ENCODE peak calls at places on chromosomes 6 and 20, in five cellular contexts. O is endodermal cell, F is esophagus squamous epithelium, I is heart left ventricle, V is thoracic aorta. G is an unnamed sample. For H3K27me3, the result is how much of the 10 kb centered on the place peaks cover.

GRCh38 chr6:34240329-34241248 is 3.9 kb downstream of the HMGA1 start:
- DNase-seq in O (no peak), F (no peak), I (no peak), V (no peak), G (no peak)

GRCh38 chr20:8943638-8944037 is 125.2 kb upstream of the PLCB4 start:
- DNase-seq in O (no peak), F (no peak), I (no peak), V (no peak), G (no peak)

GRCh38 chr6:362231-362923 is 29.2 kb upstream of the IRF4 start:
- DNase-seq in O (no peak), F (no peak), I (no peak), V (no peak), G (no peak)

GRCh38 chr6:4313044-4313686 is 177.8 kb upstream of the ECI2 start:
- DNase-seq in O (peak), F (no peak), I (peak), V (peak), G (no peak)

GRCh38 chr6:131657630-131658111 is 20.6 kb downstream of the ENPP3 start:
- DNase-seq in O (no peak), F (no peak), I (no peak), V (no peak), G (no peak)

GRCh38 chr6:147909645-147910044 is 401.2 kb downstream of the SAMD5 start:
- DNase-seq in O (no peak), F (no peak), I (no peak), V (no peak), G (no peak)

GRCh38 chr20:40251284-40251932 is 437.6 kb downstream of the MAFB start:
- DNase-seq in O (peak), F (no peak), I (no peak), V (no peak), G (peak)

GRCh38 chr20:52484438-52484837 is 292.9 kb upstream of the ZFP64 start:
- DNase-seq in O (no peak), F (no peak), I (no peak), V (no peak), G (no peak)

GRCh38 chr6:23176883-23177282 is 607.5 kb downstream of the HDGFL1 start:
- DNase-seq in O (no peak), F (no peak), I (no peak), V (no peak), G (no peak)

GRCh38 chr20:58651823-58652605 is 931 bp downstream of the STX16 start:
- DNase-seq in O (peak), F (peak), I (peak), V (no peak), G (no peak)

GRCh38 chr20:25045343-25045712 is 12.6 kb downstream of the ACSS1 start:
- DNase-seq in O (no peak), F (no peak), I (no peak), V (no peak), G (no peak)

GRCh38 chr20:25047766-25048165 is 10.2 kb downstream of the ACSS1 start:
- DNase-seq in O (no peak), F (no peak), I (no peak), V (no peak), G (no peak)

GRCh38 chr20:25046736-25047666 is 10.9 kb downstream of the ACSS1 start:
- DNase-seq in O (peak), F (no peak), I (no peak), V (no peak), G (no peak)

GRCh38 chr20:25044660-25045342 is 13.1 kb downstream of the ACSS1 start:
- DNase-seq in O (no peak), F (no peak), I (no peak), V (no peak), G (no peak)

GRCh38 chr20:25046181-25046641 is 11.7 kb downstream of the ACSS1 start:
- DNase-seq in O (peak), F (no peak), I (peak), V (no peak), G (no peak)
- TF ChIP-seq CTCF in O (no peak), F (no peak), I (no peak), V (no peak), G (no peak)

GRCh38 chr6:5846889-5847288 is 159.8 kb downstream of the NRN1 start:
- DNase-seq in O (no peak), F (no peak), I (no peak), V (no peak), G (no peak)

GRCh38 chr6:5840742-5841141 is 166.0 kb downstream of the NRN1 start:
- DNase-seq in O (no peak), F (no peak), I (no peak), V (no peak), G (no peak)

GRCh38 chr6:5846335-5846734 is 160.4 kb downstream of the NRN1 start:
- DNase-seq in O (no peak), F (no peak), I (no peak), V (no peak), G (no peak)

GRCh38 chr6:5838656-5839396 is 167.9 kb downstream of the NRN1 start:
- DNase-seq in O (no peak), F (no peak), I (no peak), V (no peak), G (no peak)

DNA sequence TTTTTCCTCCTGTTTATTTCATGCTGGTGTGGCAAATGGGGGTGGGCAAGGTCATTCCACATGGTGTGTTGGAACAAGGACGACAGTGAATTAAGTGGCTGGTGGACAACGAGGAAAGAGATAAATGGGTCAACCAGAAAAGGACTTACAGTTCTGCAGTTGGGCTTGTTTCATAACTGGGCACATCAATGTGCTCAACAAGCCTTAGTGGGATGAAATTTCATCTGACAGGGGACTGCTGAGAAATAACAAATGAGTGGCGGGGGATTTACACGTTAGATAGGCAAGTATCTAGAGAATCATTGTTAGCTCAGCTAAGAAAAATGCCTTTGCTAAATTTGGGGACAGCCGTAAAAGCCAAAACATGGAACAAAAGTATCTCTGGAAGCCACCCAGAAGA is 163.6 kb downstream of the NRN1 start:
- DNase-seq in O (no peak), F (no peak), I (no peak), V (no peak), G (no peak)
- H3K27me3 ChIP-seq in O (under half), F (under half), I (under half), V (under half), G (under half)

GRCh38 chr6:39980839-39981580 is 46.7 kb upstream of the MOCS1 start:
- DNase-seq in O (peak), F (no peak), I (peak), V (no peak), G (peak)
- TF ChIP-seq CTCF in O (peak), F (peak), I (peak), V (peak), G (peak)

GRCh38 chr6:40520108-40520507 is 67.1 kb downstream of the LRFN2 start:
- DNase-seq in O (no peak), F (no peak), I (no peak), V (no peak), G (no peak)
- H3K27me3 ChIP-seq in O (under half), F (under half), I (under half), V (under half), G (under half)

GRCh38 chr6:111482959-111483735 is at the start of gene REV3L:
- DNase-seq in O (peak), F (peak), I (peak), V (peak), G (peak)
- TF ChIP-seq CTCF in O (no peak), F (no peak), I (no peak), V (no peak), G (no peak)

GRCh38 chr6:125037826-125038225 is 75.6 kb downstream of the RNF217 start:
- DNase-seq in O (no peak), F (no peak), I (no peak), V (no peak), G (no peak)
- H3K27me3 ChIP-seq in O (under half), F (under half), I (under half), V (under half), G (under half)

DNA sequence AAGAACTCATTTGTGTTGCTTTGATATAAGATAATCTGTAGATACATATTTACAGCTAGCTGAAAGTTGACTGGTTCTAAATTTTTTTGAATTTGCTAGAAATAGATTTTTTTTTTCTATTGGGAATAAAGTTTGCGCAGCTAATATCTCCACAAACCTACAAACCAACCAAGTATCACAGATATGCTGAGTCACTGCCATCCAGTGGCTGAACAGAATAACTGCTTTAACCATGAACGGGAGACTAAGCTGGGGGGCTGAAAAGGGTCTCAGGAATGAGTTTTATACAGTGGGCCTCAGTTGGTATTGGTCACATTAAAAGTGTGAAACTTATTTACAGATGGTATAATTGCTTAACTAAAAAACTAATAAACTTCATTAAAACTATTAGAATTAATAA is 326.7 kb upstream of the CNR1 start:
- DNase-seq in O (no peak), F (no peak), I (no peak), V (no peak), G (no peak)
- TF ChIP-seq CTCF in O (peak), F (no peak), I (peak), V (peak), G (peak)

DNA sequence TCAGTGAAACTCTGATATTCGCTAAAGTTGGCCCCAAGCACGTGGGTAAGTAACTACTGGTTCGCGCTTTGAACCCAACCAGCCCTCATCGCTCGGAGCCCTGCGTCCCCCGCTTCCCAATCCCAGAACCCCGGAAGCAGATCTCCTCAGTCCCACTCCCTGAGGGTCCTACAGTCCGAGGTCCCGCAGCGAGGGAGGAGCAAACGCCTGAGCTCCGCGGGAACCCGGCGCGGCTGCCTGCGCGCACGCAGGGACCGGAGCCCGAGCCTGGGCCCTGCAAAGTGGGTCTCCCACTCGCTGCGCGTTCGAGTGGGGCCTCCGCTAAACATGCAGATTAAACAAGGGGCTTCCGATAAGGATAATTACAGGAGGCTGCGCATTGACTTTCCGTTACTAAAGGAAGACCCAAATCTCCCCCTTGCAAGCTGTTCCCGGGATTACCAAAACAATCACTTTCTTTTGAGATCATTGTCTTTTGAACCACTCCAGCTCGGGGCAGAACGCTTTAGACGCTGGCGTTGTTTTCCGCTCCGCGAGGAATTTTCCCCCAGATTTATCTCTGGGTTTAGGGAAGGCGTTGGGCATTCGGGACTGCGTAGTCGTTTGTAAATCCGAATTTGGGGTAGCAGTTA is 1.3 kb upstream of the VSX1 start:
- DNase-seq in O (no peak), F (no peak), I (no peak), V (no peak), G (no peak)
- H3K27me3 ChIP-seq in O (half or more), F (under half), I (half or more), V (under half), G (under half)

G was measured in Caco-2.